ENCODE peak calls at places on chromosomes 1 and 21, in six cellular contexts. H is tibial artery, C is adrenal gland, O is endothelial cell of umbilical vein, F is heart left ventricle, N is fibroblast of lung. S is an unnamed sample.

GRCh38 chr1:245051349-245052221 is 103.2 kb upstream of the KIF26B start:
- DNase-seq in C (peak), F (peak), H (peak), N (peak), O (no peak), S (no peak)

GRCh38 chr1:199574949-199575348 is 452.6 kb upstream of the NR5A2 start:
- DNase-seq in F (no peak), H (no peak), C (no peak), N (no peak), O (no peak), S (no peak)

GRCh38 chr1:242489545-242489944 is 35.0 kb downstream of the PLD5 start:
- DNase-seq in C (no peak), N (no peak), F (no peak), H (no peak), O (no peak), S (no peak)

GRCh38 chr21:45056917-45057560 is 17.3 kb upstream of the ADARB1 start:
- DNase-seq in H (no peak), F (no peak), C (no peak), O (no peak), N (no peak), S (no peak)

GRCh38 chr1:175148068-175148467 is 44.5 kb downstream of the KIAA0040 start:
- DNase-seq in O (no peak), N (no peak), F (no peak), H (no peak), C (no peak), S (no peak)

GRCh38 chr1:207007352-207008033 is 25.1 kb downstream of the C1orf116 start:
- DNase-seq in O (no peak), N (peak), H (no peak), F (no peak), C (no peak), S (no peak)

GRCh38 chr1:16243936-16244649 is 7.1 kb upstream of the CPLANE2 start:
- DNase-seq in N (peak), H (peak), O (peak), F (peak), C (peak), S (peak)

GRCh38 chr1:212238552-212238951 is 46.7 kb upstream of the PPP2R5A start:
- DNase-seq in O (no peak), F (peak), C (no peak), H (no peak), N (no peak), S (no peak)

GRCh38 chr1:80457409-80457808 is 1343.3 kb upstream of the ADGRL2 start:
- DNase-seq in N (no peak), O (no peak), F (no peak), H (no peak), C (no peak), S (no peak)

GRCh38 chr1:64537942-64538341 is 68.0 kb downstream of the CACHD1 start:
- DNase-seq in H (no peak), C (no peak), O (no peak), F (no peak), N (no peak), S (no peak)

GRCh38 chr1:6819641-6820040 is 34.4 kb downstream of the CAMTA1 start:
- DNase-seq in C (no peak), F (no peak), H (no peak), O (peak), N (peak), S (no peak)

GRCh38 chr1:171196351-171196750 is 11.3 kb downstream of the FMO2 start:
- DNase-seq in H (no peak), O (no peak), F (no peak), C (no peak), N (no peak), S (no peak)

GRCh38 chr1:219352961-219353651 is 179.4 kb downstream of the LYPLAL1 start:
- DNase-seq in N (no peak), H (no peak), O (no peak), C (no peak), F (no peak), S (no peak)

GRCh38 chr1:179177182-179177581 is 52.3 kb downstream of the ABL2 start:
- DNase-seq in N (peak), H (no peak), C (no peak), O (no peak), F (peak), S (no peak)

GRCh38 chr21:43297989-43298388 is 128.9 kb downstream of the SIK1 start:
- DNase-seq in C (no peak), F (peak), H (no peak), O (no peak), N (no peak), S (no peak)

GRCh38 chr1:100597069-100597741 is 59.3 kb downstream of the GPR88 start:
- DNase-seq in O (peak), N (peak), F (no peak), C (no peak), H (no peak), S (no peak)

GRCh38 chr1:26417111-26417510 is 6.5 kb downstream of the LIN28A start:
- DNase-seq in F (peak), C (peak), N (peak), H (peak), O (peak), S (peak)

GRCh38 chr1:68321084-68321685 is 88.9 kb upstream of the WLS start:
- DNase-seq in H (peak), O (peak), C (peak), N (peak), F (peak), S (no peak)

GRCh38 chr1:56575865-56576264 is 3.5 kb downstream of the PLPP3 start:
- DNase-seq in C (no peak), H (no peak), F (no peak), N (peak), O (peak), S (no peak)

GRCh38 chr1:17569200-17570139 is 30.0 kb downstream of the ARHGEF10L start:
- DNase-seq in O (no peak), F (peak), C (peak), H (peak), N (peak), S (no peak)

GRCh38 chr1:230753586-230754251 is 6.5 kb downstream of the CAPN9 start:
- DNase-seq in N (no peak), C (no peak), H (no peak), O (peak), F (peak), S (no peak)

GRCh38 chr1:89812992-89813391 is 7.8 kb upstream of the LRRC8D start:
- DNase-seq in O (no peak), H (no peak), F (no peak), C (no peak), N (peak), S (no peak)

GRCh38 chr1:205340674-205341073 is 16.0 kb downstream of the KLHDC8A start:
- DNase-seq in O (no peak), H (no peak), F (no peak), N (no peak), C (no peak), S (no peak)

GRCh38 chr1:33473900-33474299 is 1.5 kb downstream of the ZSCAN20 start:
- DNase-seq in O (no peak), N (no peak), H (no peak), C (peak), F (peak), S (no peak)

GRCh38 chr1:203063287-203063686 is 22.5 kb downstream of the MYOG start:
- DNase-seq in O (no peak), C (no peak), F (peak), H (no peak), N (no peak), S (no peak)

GRCh38 chr1:87226341-87226760 is 102.3 kb upstream of the LMO4 start:
- DNase-seq in F (peak), N (peak), H (peak), C (peak), O (peak), S (no peak)

GRCh38 chr21:40404319-40404906 is 442.5 kb downstream of the DSCAM start:
- DNase-seq in F (no peak), C (no peak), H (no peak), N (peak), O (no peak), S (no peak)

GRCh38 chr1:1080122-1080753 is 6.1 kb upstream of the RNF223 start:
- DNase-seq in C (peak), H (peak), N (peak), F (peak), O (peak), S (no peak)

GRCh38 chr1:18108313-18109057 is 887 bp downstream of the IGSF21 start:
- DNase-seq in H (no peak), N (no peak), C (no peak), O (no peak), F (no peak), S (no peak)

GRCh38 chr1:70819785-70820184 is 227.8 kb downstream of the PTGER3 start:
- DNase-seq in N (no peak), O (no peak), F (no peak), C (no peak), H (no peak), S (no peak)

GRCh38 chr1:234656070-234656875 is 46.3 kb upstream of the IRF2BP2 start:
- DNase-seq in F (no peak), N (peak), O (no peak), H (no peak), C (no peak), S (no peak)

DNA sequence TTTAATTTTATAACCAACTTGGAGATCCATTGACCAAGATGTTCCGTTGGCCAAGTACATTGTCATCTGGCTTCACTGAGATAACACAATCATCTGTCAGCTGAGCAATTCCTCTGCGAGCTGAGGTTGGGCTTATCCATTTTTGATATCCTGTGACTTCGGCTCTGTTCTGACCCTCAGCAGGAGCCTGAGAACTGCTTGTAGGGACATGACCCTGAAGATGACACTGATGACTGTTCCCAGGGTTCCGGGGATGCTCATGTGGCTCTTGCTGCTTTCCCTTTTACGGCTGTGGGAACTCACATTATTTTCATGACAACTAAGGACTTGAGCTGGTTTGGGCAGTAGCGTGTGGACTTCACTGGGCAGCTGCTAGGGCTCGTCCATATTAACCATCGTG is 51.1 kb downstream of the TLR5 start:
- DNase-seq in O (no peak), C (no peak), N (no peak), H (no peak), F (peak), S (no peak)
- H3K27ac ChIP-seq in O (no peak), C (no peak), N (no peak), H (no peak), F (no peak), S (no peak)

GRCh38 chr1:93448292-93448982 is 519 bp downstream of the FNBP1L start:
- DNase-seq in C (peak), F (peak), H (no peak), N (peak), O (peak), S (no peak)
- TF ChIP-seq CTCF in C (no peak), F (peak), H (no peak), N (no peak), O (no peak), S (no peak)

GRCh38 chr1:165910764-165911421 is 83.5 kb downstream of the UCK2 start:
- DNase-seq in N (no peak), O (peak), H (peak), F (peak), C (peak), S (no peak)

GRCh38 chr1:165915480-165916395 is 88.3 kb downstream of the UCK2 start:
- DNase-seq in H (no peak), F (no peak), N (no peak), C (no peak), O (no peak), S (no peak)

GRCh38 chr1:165914136-165914798 is 86.9 kb downstream of the UCK2 start:
- DNase-seq in C (peak), N (peak), O (peak), H (peak), F (no peak), S (peak)

GRCh38 chr1:165911609-165912281 is 84.3 kb downstream of the UCK2 start:
- DNase-seq in N (no peak), O (no peak), F (no peak), C (no peak), H (no peak), S (no peak)

DNA sequence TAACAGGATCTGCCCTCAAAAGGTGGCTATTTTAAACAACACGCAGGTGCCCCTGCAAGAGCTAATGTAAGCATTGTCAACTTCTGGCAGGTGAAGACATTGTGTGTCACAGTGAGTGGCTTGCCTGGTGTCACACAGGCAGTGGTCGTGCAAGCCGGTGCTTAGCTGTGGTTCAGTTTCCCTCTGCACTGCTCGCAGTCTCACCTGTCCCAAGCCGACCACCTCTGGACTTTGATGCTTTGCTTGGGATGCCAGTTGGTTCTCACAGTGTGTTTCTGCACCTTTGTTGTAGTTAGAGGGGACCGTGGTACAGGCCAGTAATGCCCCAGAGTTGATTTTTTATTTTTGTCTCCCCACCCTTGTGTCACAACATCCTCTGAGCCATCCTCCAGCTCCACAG is 85.2 kb downstream of the UCK2 start:
- DNase-seq in N (no peak), F (no peak), O (no peak), H (no peak), C (no peak), S (no peak)
- H3K27ac ChIP-seq in N (no peak), F (no peak), O (no peak), H (no peak), C (no peak), S (no peak)

DNA sequence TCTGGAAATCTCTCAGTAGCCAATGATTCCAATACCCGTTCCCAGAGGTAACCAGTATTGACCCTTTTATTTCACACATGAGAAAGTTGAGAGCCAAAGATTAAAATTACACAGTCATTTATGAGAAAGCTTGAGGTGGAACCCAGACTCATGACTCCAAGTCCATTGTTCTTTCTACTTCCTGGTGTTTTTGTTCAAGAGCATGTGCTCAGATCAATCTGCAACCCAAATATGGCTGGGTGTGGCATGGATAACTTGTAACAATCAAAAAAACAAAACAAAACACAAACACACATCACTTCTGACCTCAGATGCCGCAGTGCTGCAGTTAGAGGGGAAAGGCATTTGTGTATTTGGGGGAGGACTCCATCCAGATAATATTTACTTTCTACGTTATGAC is 18.7 kb upstream of the ABCD3 start:
- DNase-seq in F (no peak), O (no peak), N (no peak), C (no peak), H (no peak), S (no peak)
- TF ChIP-seq CTCF in F (no peak), O (no peak), N (no peak), C (no peak), H (no peak), S (no peak)

DNA sequence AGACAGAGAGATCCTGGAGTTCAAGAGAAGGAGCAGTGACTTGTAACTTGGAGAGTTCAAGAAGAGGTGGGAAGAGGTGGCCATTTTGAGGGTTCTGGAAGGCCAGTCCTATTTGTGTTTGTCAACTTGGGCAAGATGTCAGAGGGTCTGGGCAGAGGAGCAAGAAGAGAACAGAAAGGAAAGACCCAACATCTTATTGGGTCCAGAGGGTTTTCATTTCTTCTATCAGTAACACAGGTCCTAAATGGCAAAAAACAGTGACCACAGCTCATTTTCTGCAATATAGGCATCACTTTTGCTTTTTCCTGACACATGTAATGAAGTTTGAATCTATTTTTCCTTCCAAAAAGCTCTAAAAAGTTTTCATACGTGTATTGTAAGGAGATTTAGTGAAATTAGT is 38.3 kb upstream of the MAP10 start:
- DNase-seq in N (no peak), H (no peak), C (no peak), O (no peak), F (no peak), S (no peak)
- H3K27ac ChIP-seq in N (no peak), H (peak), C (no peak), O (no peak), F (no peak), S (no peak)

DNA sequence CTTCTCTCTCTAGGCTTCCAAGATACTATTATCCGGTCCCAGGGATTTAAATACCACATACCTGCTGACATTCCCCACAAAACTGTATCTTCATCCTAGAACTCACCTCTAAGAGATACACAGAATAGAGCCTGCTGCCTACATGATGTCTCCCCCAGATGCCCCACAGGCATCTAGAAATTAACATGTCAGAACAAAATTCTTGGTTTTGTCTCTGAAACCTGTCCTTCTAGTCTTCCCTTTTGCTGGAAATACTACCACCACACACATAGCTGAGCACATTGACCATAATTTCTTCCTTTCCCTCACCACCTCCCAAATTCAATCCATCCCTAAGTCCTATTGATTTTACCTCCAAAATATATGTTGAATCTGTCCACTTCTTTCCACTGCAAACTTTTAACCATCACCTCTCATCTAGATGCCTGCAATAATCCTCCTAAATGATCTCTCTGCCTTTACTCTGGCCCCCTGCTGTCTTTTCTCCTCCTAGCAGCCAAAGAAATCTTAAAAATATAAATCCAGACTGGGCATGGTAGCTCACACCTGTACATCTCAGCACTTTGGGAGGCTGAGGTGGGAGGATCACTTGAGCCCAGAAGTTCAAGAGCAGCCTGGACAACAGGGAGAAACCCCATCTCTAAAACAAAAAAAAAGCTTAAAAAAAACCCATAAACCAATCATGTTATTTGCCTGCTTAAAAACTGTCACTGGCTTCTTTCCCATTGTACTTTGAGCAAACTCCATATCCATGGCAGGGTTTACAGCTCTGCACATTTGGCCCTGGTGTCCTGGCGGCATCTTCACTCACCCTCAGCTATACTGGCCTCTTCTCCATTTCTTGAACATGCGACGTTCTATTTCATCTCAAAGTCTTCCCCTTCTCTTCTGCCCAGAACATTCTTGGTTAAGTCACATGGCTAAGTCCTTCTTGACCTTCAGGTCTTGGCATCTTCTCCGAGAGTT is 6.2 kb upstream of the FAM76A start:
- DNase-seq in O (peak), N (no peak), F (no peak), C (no peak), H (no peak), S (no peak)
- TF ChIP-seq CTCF in O (no peak), N (peak), F (peak), C (no peak), H (no peak), S (peak)

DNA sequence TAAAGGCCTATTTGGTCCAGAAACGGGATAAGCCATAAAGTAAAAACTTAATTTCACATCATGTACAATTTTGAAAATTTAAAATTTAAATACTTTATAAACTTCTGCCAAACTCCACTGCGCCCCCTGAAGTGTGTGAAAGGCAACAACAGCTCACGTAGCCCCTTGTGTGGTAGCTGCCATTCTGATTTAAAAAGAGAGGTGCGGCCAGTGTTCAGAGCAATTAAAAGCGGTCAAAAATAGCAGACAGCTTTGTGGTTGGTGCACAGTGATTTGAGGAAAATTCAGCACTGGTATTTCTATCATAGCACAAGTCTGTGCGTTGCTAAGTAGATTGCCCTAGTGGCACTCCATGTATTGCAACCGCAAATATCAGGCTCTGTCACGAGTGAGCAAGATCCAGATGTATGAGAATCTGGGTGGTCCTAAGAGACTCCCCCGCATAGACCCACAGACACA is 122.5 kb downstream of the ATG4C start:
- DNase-seq in O (peak), C (no peak), F (no peak), H (no peak), N (no peak), S (no peak)
- H3K27ac ChIP-seq in O (no peak), C (no peak), F (no peak), H (no peak), N (no peak), S (no peak)

DNA sequence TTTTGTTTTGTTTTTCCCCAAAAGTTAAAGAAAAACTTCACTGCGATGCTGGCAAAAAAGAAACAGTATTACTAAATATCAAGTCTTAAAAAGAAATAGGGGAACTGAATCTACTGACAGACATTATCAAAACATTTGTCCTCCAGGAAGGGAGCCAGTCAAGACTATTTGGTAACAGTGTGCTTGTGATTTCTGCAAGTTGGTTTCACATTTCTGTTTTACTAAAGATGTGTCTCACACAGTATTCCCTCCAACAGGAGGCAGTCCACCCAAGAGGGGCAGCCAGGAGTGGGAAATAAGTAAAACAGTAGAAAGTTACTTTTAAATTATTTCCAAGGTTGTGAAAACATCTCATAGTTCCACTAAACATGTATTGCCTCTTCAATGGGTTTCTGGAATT is 74.4 kb upstream of the SDC3 start:
- DNase-seq in C (no peak), N (no peak), H (no peak), F (no peak), O (no peak), S (no peak)
- TF ChIP-seq CTCF in C (peak), N (peak), H (peak), F (no peak), O (no peak), S (no peak)